ENCODE peak calls at places on chromosomes 5 and 9, in seven cellular contexts. X, R, W, V, G, N and J are unnamed samples.

GRCh38 chr5:145776886-145777285 is 58.3 kb downstream of the PRELID2 start:
- DNase-seq in X (peak), R (no peak), W (no peak), V (peak), G (no peak), N (no peak), J (peak)

GRCh38 chr9:92483896-92484545 is 1.7 kb upstream of the ASPN start:
- DNase-seq in X (no peak), R (no peak), W (no peak), V (peak), G (no peak), N (no peak), J (peak)

GRCh38 chr5:81165493-81166119 is 67.5 kb upstream of the CKMT2 start:
- DNase-seq in X (peak), R (peak), W (peak), V (peak), G (peak), N (peak), J (peak)

GRCh38 chr5:35194636-35195471 is 35.4 kb downstream of the PRLR start:
- DNase-seq in X (no peak), R (no peak), W (no peak), V (no peak), G (no peak), N (no peak), J (no peak)

GRCh38 chr5:85000671-85001070 is 616.0 kb upstream of the EDIL3 start:
- DNase-seq in X (peak), R (no peak), W (no peak), V (peak), G (no peak), N (no peak), J (peak)

GRCh38 chr9:126705311-126705766 is 91.6 kb downstream of the LMX1B start:
- DNase-seq in X (peak), R (peak), W (peak), V (peak), G (peak), N (peak), J (peak)

GRCh38 chr5:65866837-65867508 is 59.4 kb upstream of the ERBIN start:
- DNase-seq in X (no peak), R (no peak), W (no peak), V (no peak), G (no peak), N (no peak), J (no peak)

GRCh38 chr5:460413-460700 is 17.4 kb downstream of the EXOC3 start:
- DNase-seq in X (no peak), R (no peak), W (no peak), V (no peak), G (no peak), N (no peak), J (no peak)

GRCh38 chr5:38936269-38936668 is 90.5 kb downstream of the OSMR start:
- DNase-seq in X (no peak), R (no peak), W (no peak), V (no peak), G (no peak), N (no peak), J (no peak)

GRCh38 chr9:88007291-88007650 is 32.9 kb upstream of the CDK20 start:
- DNase-seq in X (no peak), R (peak), W (peak), V (no peak), G (peak), N (no peak), J (peak)

GRCh38 chr9:2041736-2042135 is 26.6 kb downstream of the SMARCA2 start:
- DNase-seq in X (no peak), R (no peak), W (no peak), V (no peak), G (no peak), N (no peak), J (no peak)

GRCh38 chr5:124408738-124409453 is 337.5 kb downstream of the ZNF608 start:
- DNase-seq in X (no peak), R (no peak), W (no peak), V (peak), G (no peak), N (no peak), J (peak)

GRCh38 chr9:125517577-125517976 is 189.4 kb downstream of the MAPKAP1 start:
- DNase-seq in X (no peak), R (no peak), W (no peak), V (no peak), G (no peak), N (no peak), J (no peak)

GRCh38 chr5:160959804-160960203 is 107.8 kb upstream of the ATP10B start:
- DNase-seq in X (no peak), R (no peak), W (no peak), V (no peak), G (no peak), N (no peak), J (peak)

GRCh38 chr9:35481347-35481975 is 8.4 kb upstream of the RUSC2 start:
- DNase-seq in X (no peak), R (peak), W (peak), V (peak), G (peak), N (peak), J (peak)

GRCh38 chr5:307306-307705 is 14.2 kb upstream of the AHRR start:
- DNase-seq in X (no peak), R (no peak), W (no peak), V (no peak), G (no peak), N (no peak), J (no peak)

GRCh38 chr9:70491798-70492736 is 77.6 kb upstream of the KLF9 start:
- DNase-seq in X (no peak), R (no peak), W (no peak), V (no peak), G (no peak), N (no peak), J (peak)

GRCh38 chr5:82274343-82275266 is 3.5 kb downstream of the RPS23 start:
- DNase-seq in X (no peak), R (no peak), W (no peak), V (no peak), G (peak), N (peak), J (no peak)

GRCh38 chr5:126400621-126401251 is 22.5 kb upstream of the GRAMD2B start:
- DNase-seq in X (no peak), R (no peak), W (no peak), V (no peak), G (no peak), N (no peak), J (no peak)

GRCh38 chr5:64180661-64181343 is 15.2 kb downstream of the RNF180 start:
- DNase-seq in X (no peak), R (no peak), W (no peak), V (peak), G (no peak), N (no peak), J (peak)

GRCh38 chr5:156431956-156432829 is 105.2 kb downstream of the SGCD start:
- DNase-seq in X (no peak), R (no peak), W (no peak), V (no peak), G (no peak), N (no peak), J (no peak)

GRCh38 chr5:150066901-150067396 is 19.4 kb downstream of the CSF1R start:
- DNase-seq in X (peak), R (peak), W (no peak), V (peak), G (no peak), N (no peak), J (peak)

GRCh38 chr5:108730617-108731340 is 16.9 kb upstream of the FER start:
- DNase-seq in X (no peak), R (no peak), W (peak), V (no peak), G (no peak), N (no peak), J (no peak)

GRCh38 chr9:134372621-134373267 is 46.5 kb downstream of the RXRA start:
- DNase-seq in X (no peak), R (no peak), W (no peak), V (no peak), G (no peak), N (no peak), J (no peak)

GRCh38 chr9:14670718-14671117 is 22.5 kb downstream of the ZDHHC21 start:
- DNase-seq in X (no peak), R (no peak), W (no peak), V (peak), G (no peak), N (no peak), J (peak)

GRCh38 chr5:167143726-167144125 is 1147.7 kb upstream of the WWC1 start:
- DNase-seq in X (no peak), R (no peak), W (no peak), V (no peak), G (no peak), N (no peak), J (no peak)

GRCh38 chr9:129333961-129334743 is 156.1 kb upstream of the IER5L start:
- DNase-seq in X (peak), R (peak), W (no peak), V (peak), G (peak), N (peak), J (peak)

GRCh38 chr5:88394531-88395185 is 126.0 kb upstream of the TMEM161B start:
- DNase-seq in X (no peak), R (no peak), W (no peak), V (no peak), G (no peak), N (no peak), J (peak)

GRCh38 chr5:73496984-73497457 is 1.2 kb upstream of the BTF3 start:
- DNase-seq in X (peak), R (no peak), W (peak), V (peak), G (no peak), N (no peak), J (peak)

GRCh38 chr5:173012882-173013281 is 29.3 kb downstream of the ATP6V0E1 start:
- DNase-seq in X (no peak), R (no peak), W (no peak), V (no peak), G (no peak), N (no peak), J (no peak)

GRCh38 chr9:136741885-136742568 is 713 bp downstream of the LCN10 start:
- DNase-seq in X (no peak), R (peak), W (peak), V (no peak), G (peak), N (no peak), J (no peak)